ENCODE peak calls at places on chromosomes 2 and 18, in six cellular contexts. U is LoVo; M is Kasumi-1; S is WERI-Rb-1; P is naive thymus-derived CD4-positive, alpha-beta T cell; V is osteocyte. T is an unnamed sample.

GRCh38 chr18:56043691-56044090 is 455.7 kb upstream of the TCF4 start:
- DNase-seq in M (no peak), V (no peak), U (peak; percentile 33), S (no peak), P (no peak), T (no peak)

GRCh38 chr2:55097462-55098410 is 47.5 kb upstream of the RTN4 start:
- DNase-seq in M (no peak), S (peak; percentile 42), U (no peak), P (no peak), V (peak; percentile 48), T (no peak)

GRCh38 chr2:200703132-200703925 is 108.4 kb upstream of the BZW1 start:
- DNase-seq in M (peak; percentile 76), S (peak; percentile 20), P (peak; percentile 9), U (peak; percentile 57), V (no peak), T (no peak)

GRCh38 chr18:1511619-1512311 is 607.1 kb downstream of the ADCYAP1 start:
- DNase-seq in V (no peak), S (no peak), U (no peak), P (no peak), M (no peak), T (no peak)

GRCh38 chr2:131092409-131093065 is 723 bp downstream of the FAM168B start:
- DNase-seq in M (peak; percentile 11), S (no peak), U (no peak), P (peak; percentile 14), V (no peak), T (no peak)

GRCh38 chr2:175256806-175257585 is 75.5 kb upstream of the ATP5MC3 start:
- DNase-seq in V (no peak), P (no peak), S (no peak), U (no peak), M (no peak), T (no peak)

GRCh38 chr2:212811036-212811805 is 272.6 kb upstream of the ERBB4 start:
- DNase-seq in M (no peak), P (no peak), V (no peak), U (no peak), S (no peak), T (no peak)

GRCh38 chr2:201260302-201260800 is at the start of gene CASP8:
- DNase-seq in V (no peak), P (peak; percentile 68), M (peak; percentile 99), S (no peak), U (no peak), T (peak; percentile 61)

GRCh38 chr2:28366496-28367282 is 26.0 kb upstream of the FOSL2 start:
- DNase-seq in U (peak; percentile 86), S (no peak), V (no peak), P (peak; percentile 49), M (peak; percentile 99), T (peak; percentile 51)

GRCh38 chr2:127608061-127609011 is 37.6 kb upstream of the GPR17 start:
- DNase-seq in P (no peak), V (peak; percentile 46), U (no peak), M (no peak), S (peak; percentile 3), T (no peak)

GRCh38 chr2:119801040-119801439 is 41.3 kb downstream of the PTPN4 start:
- DNase-seq in M (no peak), V (no peak), S (no peak), U (no peak), P (no peak), T (no peak)

GRCh38 chr2:151777487-151777886 is 43.2 kb upstream of the NEB start:
- DNase-seq in P (no peak), M (peak; percentile 30), U (no peak), V (no peak), S (no peak), T (no peak)

GRCh38 chr18:45856526-45856925 is 31.1 kb downstream of the SIGLEC15 start:
- DNase-seq in M (no peak), U (no peak), P (no peak), S (no peak), V (no peak), T (no peak)

GRCh38 chr2:189570565-189570964 is 10.0 kb downstream of the SLC40A1 start:
- DNase-seq in M (no peak), V (no peak), U (no peak), S (no peak), P (no peak), T (no peak)

GRCh38 chr2:167332358-167332757 is 444.1 kb downstream of the XIRP2 start:
- DNase-seq in S (no peak), U (no peak), V (no peak), M (no peak), P (no peak), T (no peak)

GRCh38 chr2:26561918-26562810 is 79.0 kb downstream of the CIB4 start:
- DNase-seq in M (peak; percentile 12), P (peak; percentile 10), U (peak; percentile 65), V (peak; percentile 84), S (no peak), T (no peak)

GRCh38 chr2:124602759-124603158 is 577.7 kb downstream of the CNTNAP5 start:
- DNase-seq in M (no peak), U (no peak), P (no peak), V (no peak), S (no peak), T (no peak)

GRCh38 chr2:157279331-157279730 is 21.8 kb downstream of the GALNT5 start:
- DNase-seq in P (no peak), S (no peak), V (no peak), M (no peak), U (no peak), T (no peak)

GRCh38 chr2:174752403-174753037 is 11.8 kb downstream of the CHRNA1 start:
- DNase-seq in V (no peak), P (no peak), S (no peak), M (no peak), U (no peak), T (peak; percentile 10)

GRCh38 chr18:51668101-51668500 is 470.6 kb upstream of the MEX3C start:
- DNase-seq in P (no peak), V (no peak), M (peak; percentile 72), S (peak; percentile 85), U (peak; percentile 44), T (no peak)

GRCh38 chr2:32399221-32399620 is 42.4 kb downstream of the BIRC6 start:
- DNase-seq in U (no peak), P (no peak), V (no peak), S (no peak), M (no peak), T (no peak)

GRCh38 chr2:237723613-237724012 is 75.0 kb upstream of the RBM44 start:
- DNase-seq in V (peak; percentile 67), U (peak; percentile 59), M (peak; percentile 21), S (peak; percentile 69), P (no peak), T (no peak)

GRCh38 chr2:230221533-230221932 is 1.7 kb upstream of the SP110 start:
- DNase-seq in V (no peak), M (no peak), P (no peak), S (no peak), U (no peak), T (no peak)

GRCh38 chr2:60608679-60609078 is 55.2 kb upstream of the BCL11A start:
- DNase-seq in V (no peak), U (no peak), P (no peak), S (no peak), M (no peak), T (no peak)

GRCh38 chr2:54456526-54457325 is 599 bp downstream of the SPTBN1 start:
- DNase-seq in V (peak; percentile 88), M (no peak), P (no peak), U (peak; percentile 22), S (peak; percentile 52), T (no peak)

GRCh38 chr2:119943058-119943457 is 69.8 kb upstream of the EPB41L5 start:
- DNase-seq in S (no peak), U (no peak), V (no peak), P (no peak), M (no peak), T (no peak)

GRCh38 chr2:74291891-74292621 is 51.2 kb downstream of the SLC4A5 start:
- DNase-seq in U (no peak), M (no peak), S (peak; percentile 65), V (no peak), P (no peak), T (no peak)